ENCODE peak calls at places on chromosomes 11 and 22, in five cellular contexts. C, J, T, L and Y are unnamed samples.
A peak's percentile ranks its signal among the peaks of the same experiment; 100 is the strongest.

GRCh38 chr11:16001044-16001568 is 355.2 kb downstream of the SOX6 start:
- DNase-seq in L (no peak), J (no peak), T (no peak), C (no peak), Y (no peak)

GRCh38 chr22:36409911-36410756 is 22.4 kb upstream of the MYH9 start:
- DNase-seq in J (peak; percentile 85), T (no peak), C (peak; percentile 97), L (peak; percentile 89), Y (peak; percentile 45)

GRCh38 chr11:88345408-88345807 is 7.9 kb upstream of the CTSC start:
- DNase-seq in L (no peak), C (no peak), T (no peak), J (no peak), Y (no peak)

GRCh38 chr22:19667872-19668740 is 46.2 kb upstream of the SEPTIN5 start:
- DNase-seq in L (no peak), T (no peak), J (no peak), C (no peak), Y (no peak)

GRCh38 chr22:43878079-43878795 is 13.6 kb downstream of the PNPLA5 start:
- DNase-seq in J (no peak), T (no peak), L (no peak), C (peak; percentile 1), Y (no peak)

GRCh38 chr11:123585721-123586120 is 68.7 kb downstream of the SCN3B start:
- DNase-seq in T (no peak), J (no peak), C (no peak), L (no peak), Y (no peak)

GRCh38 chr11:46604796-46605195 is 11.0 kb upstream of the AMBRA1 start:
- DNase-seq in T (no peak), C (no peak), L (no peak), J (no peak), Y (no peak)

GRCh38 chr11:59182457-59183151 is 10.7 kb downstream of the DTX4 start:
- DNase-seq in J (no peak), T (no peak), C (no peak), L (no peak), Y (no peak)

GRCh38 chr11:79439430-79439892 is 1.4 kb downstream of the TENM4 start:
- DNase-seq in T (no peak), J (no peak), L (no peak), C (peak; percentile 30), Y (no peak)

GRCh38 chr22:49123621-49124192 is 704.0 kb downstream of the BRD1 start:
- DNase-seq in L (no peak), T (no peak), C (no peak), J (no peak), Y (no peak)

GRCh38 chr11:120132645-120133185 is 5.2 kb downstream of the TRIM29 start:
- DNase-seq in J (peak; percentile 14), T (no peak), L (no peak), C (peak; percentile 2), Y (no peak)

GRCh38 chr11:122173587-122173986 is 57.6 kb upstream of the BLID start:
- DNase-seq in C (no peak), L (no peak), T (no peak), J (no peak), Y (no peak)
- H3K4me3 ChIP-seq in C (no peak overlapping the region), L (no peak overlapping the region), T (no peak overlapping the region), J (no peak overlapping the region), Y (no peak overlapping the region)

GRCh38 chr22:25744694-25745093 is 2.7 kb downstream of the MYO18B start:
- DNase-seq in T (no peak), L (no peak), C (no peak), J (no peak), Y (no peak)
- H3K4me3 ChIP-seq in T (no peak overlapping the region), L (no peak overlapping the region), C (no peak overlapping the region), J (no peak overlapping the region), Y (no peak overlapping the region)

GRCh38 chr11:102154806-102155205 is 44.6 kb downstream of the YAP1 start:
- DNase-seq in T (no peak), C (no peak), J (no peak), L (no peak), Y (no peak)

GRCh38 chr11:102148059-102148458 is 37.8 kb downstream of the YAP1 start:
- DNase-seq in L (no peak), J (no peak), C (no peak), T (no peak), Y (no peak)

GRCh38 chr11:102153082-102153481 is 42.8 kb downstream of the YAP1 start:
- DNase-seq in L (no peak), T (no peak), J (no peak), C (no peak), Y (no peak)

GRCh38 chr11:102155676-102156075 is 45.4 kb downstream of the YAP1 start:
- DNase-seq in L (no peak), T (no peak), C (no peak), J (no peak), Y (no peak)

GRCh38 chr11:102151784-102152525 is 41.7 kb downstream of the YAP1 start:
- DNase-seq in T (no peak), C (no peak), J (no peak), L (no peak), Y (no peak)
- H3K4me3 ChIP-seq in T (no peak overlapping the region), C (no peak overlapping the region), J (no peak overlapping the region), L (no peak overlapping the region), Y (no peak overlapping the region)

GRCh38 chr11:93849751-93850584 is 450 bp downstream of the VSTM5 start:
- DNase-seq in L (peak; percentile 5), T (no peak), C (peak; percentile 30), J (no peak), Y (no peak)
- H3K4me3 ChIP-seq in L (no peak overlapping the region), T (peak overlapping the region; percentile 76), C (peak overlapping the region; percentile 57), J (peak overlapping the region; percentile 21), Y (peak overlapping the region; percentile 33)